ENCODE peak calls at places on chromosomes 4 and X, in nine cellular contexts. One of them, this sample, is unnamed.

GRCh38 chr4:168886361-168886760 is 123.7 kb downstream of the CBR4 start:
- DNase-seq in thyroid gland: no peak
- DNase-seq in CD8-positive, alpha-beta T cell: no peak
- DNase-seq in ovary: no peak
- DNase-seq in tibial artery: no peak
- DNase-seq in tibial nerve: no peak
- DNase-seq in testis: no peak
- DNase-seq in hepatocyte: no peak
- DNase-seq in psoas muscle: no peak
- DNase-seq in this sample: no peak

GRCh38 chrX:95346854-95347253 is 1337.8 kb upstream of the DIAPH2 start:
- DNase-seq in thyroid gland: no peak
- DNase-seq in CD8-positive, alpha-beta T cell: no peak
- DNase-seq in ovary: no peak
- DNase-seq in tibial artery: no peak
- DNase-seq in tibial nerve: no peak
- DNase-seq in testis: no peak
- DNase-seq in hepatocyte: no peak
- DNase-seq in psoas muscle: no peak
- DNase-seq in this sample: no peak

GRCh38 chrX:1778817-1779216 is 164.0 kb downstream of the ASMT start:
- DNase-seq in thyroid gland: no peak
- DNase-seq in CD8-positive, alpha-beta T cell: no peak
- DNase-seq in ovary: no peak
- DNase-seq in tibial artery: no peak
- DNase-seq in tibial nerve: no peak
- DNase-seq in testis: no peak
- DNase-seq in hepatocyte: no peak
- DNase-seq in psoas muscle: no peak
- DNase-seq in this sample: no peak

GRCh38 chrX:69361286-69361926 is 142.7 kb upstream of the NALF2 start:
- DNase-seq in thyroid gland: no peak
- DNase-seq in CD8-positive, alpha-beta T cell: no peak
- DNase-seq in ovary: peak; percentile 12
- DNase-seq in tibial artery: peak; percentile 20
- DNase-seq in tibial nerve: no peak
- DNase-seq in testis: no peak
- DNase-seq in hepatocyte: peak; percentile 32
- DNase-seq in psoas muscle: no peak
- DNase-seq in this sample: no peak

GRCh38 chr4:78764498-78764961 is 11.6 kb upstream of the BMP2K start:
- DNase-seq in thyroid gland: no peak
- DNase-seq in CD8-positive, alpha-beta T cell: no peak
- DNase-seq in ovary: no peak
- DNase-seq in tibial artery: no peak
- DNase-seq in tibial nerve: no peak
- DNase-seq in testis: no peak
- DNase-seq in hepatocyte: no peak
- DNase-seq in psoas muscle: no peak
- DNase-seq in this sample: no peak

GRCh38 chr4:110211007-110211769 is 12.8 kb upstream of the ELOVL6 start:
- DNase-seq in thyroid gland: peak; percentile 29
- DNase-seq in CD8-positive, alpha-beta T cell: peak; percentile 7
- DNase-seq in ovary: no peak
- DNase-seq in tibial artery: no peak
- DNase-seq in tibial nerve: no peak
- DNase-seq in testis: peak; percentile 22
- DNase-seq in hepatocyte: peak; percentile 48
- DNase-seq in psoas muscle: no peak
- DNase-seq in this sample: no peak

GRCh38 chrX:56757327-56757726 is 28.3 kb downstream of the NBDY start:
- DNase-seq in thyroid gland: no peak
- DNase-seq in CD8-positive, alpha-beta T cell: no peak
- DNase-seq in ovary: no peak
- DNase-seq in tibial artery: no peak
- DNase-seq in tibial nerve: no peak
- DNase-seq in testis: no peak
- DNase-seq in hepatocyte: no peak
- DNase-seq in psoas muscle: no peak
- DNase-seq in this sample: no peak

GRCh38 chr4:120682981-120683380 is 239.5 kb downstream of the PRDM5 start:
- DNase-seq in thyroid gland: no peak
- DNase-seq in CD8-positive, alpha-beta T cell: no peak
- DNase-seq in ovary: no peak
- DNase-seq in tibial artery: no peak
- DNase-seq in tibial nerve: no peak
- DNase-seq in testis: no peak
- DNase-seq in hepatocyte: no peak
- DNase-seq in psoas muscle: no peak
- DNase-seq in this sample: no peak

GRCh38 chrX:44244008-44244407 is 99.5 kb downstream of the EFHC2 start:
- DNase-seq in thyroid gland: no peak
- DNase-seq in CD8-positive, alpha-beta T cell: no peak
- DNase-seq in ovary: no peak
- DNase-seq in tibial artery: no peak
- DNase-seq in tibial nerve: no peak
- DNase-seq in testis: no peak
- DNase-seq in hepatocyte: peak; percentile 30
- DNase-seq in psoas muscle: no peak
- DNase-seq in this sample: no peak

GRCh38 chr4:154911608-154912098 is 130.6 kb downstream of the RBM46 start:
- DNase-seq in thyroid gland: no peak
- DNase-seq in CD8-positive, alpha-beta T cell: no peak
- DNase-seq in ovary: no peak
- DNase-seq in tibial artery: no peak
- DNase-seq in tibial nerve: no peak
- DNase-seq in testis: no peak
- DNase-seq in hepatocyte: no peak
- DNase-seq in psoas muscle: no peak
- DNase-seq in this sample: no peak

GRCh38 chrX:112761239-112762207 is 79.1 kb downstream of the AMOT start:
- DNase-seq in thyroid gland: no peak
- DNase-seq in CD8-positive, alpha-beta T cell: no peak
- DNase-seq in ovary: no peak
- DNase-seq in tibial artery: no peak
- DNase-seq in tibial nerve: no peak
- DNase-seq in testis: no peak
- DNase-seq in hepatocyte: no peak
- DNase-seq in psoas muscle: no peak
- DNase-seq in this sample: no peak

GRCh38 chr4:91116861-91117260 is 989.7 kb downstream of the CCSER1 start:
- DNase-seq in thyroid gland: no peak
- DNase-seq in CD8-positive, alpha-beta T cell: no peak
- DNase-seq in ovary: no peak
- DNase-seq in tibial artery: no peak
- DNase-seq in tibial nerve: no peak
- DNase-seq in testis: no peak
- DNase-seq in hepatocyte: peak; percentile 8
- DNase-seq in psoas muscle: no peak
- DNase-seq in this sample: no peak

GRCh38 chrX:118272237-118272636 is 73.7 kb upstream of the WDR44 start:
- DNase-seq in thyroid gland: no peak
- DNase-seq in CD8-positive, alpha-beta T cell: no peak
- DNase-seq in ovary: no peak
- DNase-seq in tibial artery: no peak
- DNase-seq in tibial nerve: no peak
- DNase-seq in testis: no peak
- DNase-seq in hepatocyte: no peak
- DNase-seq in psoas muscle: no peak
- DNase-seq in this sample: no peak

GRCh38 chrX:111086521-111087127 is 9.4 kb upstream of the PAK3 start:
- DNase-seq in thyroid gland: no peak
- DNase-seq in CD8-positive, alpha-beta T cell: no peak
- DNase-seq in ovary: no peak
- DNase-seq in tibial artery: no peak
- DNase-seq in tibial nerve: no peak
- DNase-seq in testis: no peak
- DNase-seq in hepatocyte: no peak
- DNase-seq in psoas muscle: no peak
- DNase-seq in this sample: peak; percentile 65

GRCh38 chrX:111088628-111089027 is 7.4 kb upstream of the PAK3 start:
- DNase-seq in thyroid gland: no peak
- DNase-seq in CD8-positive, alpha-beta T cell: no peak
- DNase-seq in ovary: no peak
- DNase-seq in tibial artery: no peak
- DNase-seq in tibial nerve: no peak
- DNase-seq in testis: no peak
- DNase-seq in hepatocyte: no peak
- DNase-seq in psoas muscle: no peak
- DNase-seq in this sample: no peak

GRCh38 chrX:111083101-111083500 is 12.9 kb upstream of the PAK3 start:
- DNase-seq in thyroid gland: no peak
- DNase-seq in CD8-positive, alpha-beta T cell: no peak
- DNase-seq in ovary: no peak
- DNase-seq in tibial artery: no peak
- DNase-seq in tibial nerve: no peak
- DNase-seq in testis: no peak
- DNase-seq in hepatocyte: no peak
- DNase-seq in psoas muscle: no peak
- DNase-seq in this sample: no peak
- H3K4me1 ChIP-seq in thyroid gland: no peaks in the 10 kb centered on the region
- H3K4me1 ChIP-seq in CD8-positive, alpha-beta T cell: no peaks in the 10 kb centered on the region
- H3K4me1 ChIP-seq in ovary: no peaks in the 10 kb centered on the region
- H3K4me1 ChIP-seq in tibial artery: no peaks in the 10 kb centered on the region
- H3K4me1 ChIP-seq in tibial nerve: no peaks in the 10 kb centered on the region
- H3K4me1 ChIP-seq in testis: no peaks in the 10 kb centered on the region
- H3K4me1 ChIP-seq in hepatocyte: no peaks in the 10 kb centered on the region
- H3K4me1 ChIP-seq in psoas muscle: no peaks in the 10 kb centered on the region
- H3K4me1 ChIP-seq in this sample: no peaks in the 10 kb centered on the region

DNA sequence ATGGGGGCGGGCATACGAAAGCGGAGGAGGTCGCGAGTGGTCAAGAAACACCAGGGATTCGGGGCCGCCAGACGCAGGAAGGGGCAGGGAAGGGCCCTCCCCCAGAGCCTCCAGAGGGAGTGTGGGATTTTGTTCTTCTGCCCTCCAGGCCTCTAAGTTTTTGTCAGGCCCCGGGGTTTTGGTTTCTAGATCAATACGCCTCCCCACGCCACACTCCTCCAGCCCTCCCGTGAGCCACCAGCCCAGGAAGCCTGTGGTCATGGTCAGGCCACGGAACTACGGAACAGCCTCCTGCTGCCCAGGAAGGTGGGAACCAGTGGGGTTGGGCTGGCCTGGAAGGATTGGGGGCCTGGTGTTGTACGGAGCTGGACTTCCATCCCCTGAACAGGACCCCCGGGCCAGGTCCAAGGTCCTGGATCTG is 38.4 kb downstream of the CPLX1 start:
- DNase-seq in thyroid gland: no peak
- DNase-seq in CD8-positive, alpha-beta T cell: no peak
- DNase-seq in ovary: no peak
- DNase-seq in tibial artery: no peak
- DNase-seq in tibial nerve: peak; percentile 12
- DNase-seq in testis: no peak
- DNase-seq in hepatocyte: no peak
- DNase-seq in psoas muscle: no peak
- DNase-seq in this sample: peak; percentile 47
- H3K27me3 ChIP-seq in thyroid gland: peaks cover 17% of the 10 kb centered on the region
- H3K27me3 ChIP-seq in CD8-positive, alpha-beta T cell: no peaks in the 10 kb centered on the region
- H3K27me3 ChIP-seq in ovary: no peaks in the 10 kb centered on the region
- H3K27me3 ChIP-seq in tibial artery: peaks cover 5% of the 10 kb centered on the region
- H3K27me3 ChIP-seq in tibial nerve: no peaks in the 10 kb centered on the region
- H3K27me3 ChIP-seq in testis: no peaks in the 10 kb centered on the region
- H3K27me3 ChIP-seq in hepatocyte: peaks cover 29% of the 10 kb centered on the region
- H3K27me3 ChIP-seq in psoas muscle: no peaks in the 10 kb centered on the region
- H3K27me3 ChIP-seq in this sample: peaks cover 53% of the 10 kb centered on the region

DNA sequence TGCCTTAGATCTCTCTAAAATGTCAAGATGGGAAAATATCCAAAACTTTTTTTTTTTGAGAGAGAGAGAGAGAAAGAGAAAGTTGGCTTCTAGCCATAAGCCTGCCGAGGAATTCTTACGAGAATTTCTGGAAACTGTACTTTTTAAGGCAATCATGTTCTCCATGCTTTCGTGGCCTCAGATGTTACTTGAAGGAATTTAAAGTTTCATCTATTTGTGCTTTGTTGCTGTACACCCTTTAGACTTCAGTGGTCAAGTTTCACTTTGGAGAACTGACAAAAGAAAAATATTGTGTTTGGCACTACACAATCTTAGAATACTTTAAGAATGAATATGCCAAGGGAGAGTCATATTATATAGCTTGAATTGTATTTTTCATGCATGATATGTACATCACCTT is 53.9 kb downstream of the FAT4 start:
- DNase-seq in thyroid gland: no peak
- DNase-seq in CD8-positive, alpha-beta T cell: no peak
- DNase-seq in ovary: no peak
- DNase-seq in tibial artery: no peak
- DNase-seq in tibial nerve: no peak
- DNase-seq in testis: no peak
- DNase-seq in hepatocyte: peak; percentile 23
- DNase-seq in psoas muscle: no peak
- DNase-seq in this sample: no peak
- TF ChIP-seq CTCF in thyroid gland: no peak
- TF ChIP-seq CTCF in CD8-positive, alpha-beta T cell: no peak
- TF ChIP-seq CTCF in ovary: no peak
- TF ChIP-seq CTCF in tibial artery: no peak
- TF ChIP-seq CTCF in tibial nerve: no peak
- TF ChIP-seq CTCF in testis: no peak
- TF ChIP-seq CTCF in hepatocyte: no peak
- TF ChIP-seq CTCF in psoas muscle: no peak
- TF ChIP-seq CTCF in this sample: no peak

GRCh38 chr4:3413217-3413671 is 28.5 kb upstream of the HGFAC start:
- DNase-seq in thyroid gland: no peak
- DNase-seq in CD8-positive, alpha-beta T cell: no peak
- DNase-seq in ovary: no peak
- DNase-seq in tibial artery: no peak
- DNase-seq in tibial nerve: peak; percentile 7
- DNase-seq in testis: no peak
- DNase-seq in hepatocyte: no peak
- DNase-seq in psoas muscle: peak; percentile 35
- DNase-seq in this sample: peak; percentile 40
- H3K4me1 ChIP-seq in thyroid gland: no peaks in the 10 kb centered on the region
- H3K4me1 ChIP-seq in CD8-positive, alpha-beta T cell: no peaks in the 10 kb centered on the region
- H3K4me1 ChIP-seq in ovary: peaks cover 10% of the 10 kb centered on the region
- H3K4me1 ChIP-seq in tibial artery: no peaks in the 10 kb centered on the region
- H3K4me1 ChIP-seq in tibial nerve: peaks cover 36% of the 10 kb centered on the region
- H3K4me1 ChIP-seq in testis: peaks cover 10% of the 10 kb centered on the region
- H3K4me1 ChIP-seq in hepatocyte: no peaks in the 10 kb centered on the region
- H3K4me1 ChIP-seq in psoas muscle: no peaks in the 10 kb centered on the region
- H3K4me1 ChIP-seq in this sample: peaks cover 9% of the 10 kb centered on the region

GRCh38 chr4:8740666-8741395 is 130.8 kb downstream of the HMX1 start:
- DNase-seq in thyroid gland: no peak
- DNase-seq in CD8-positive, alpha-beta T cell: no peak
- DNase-seq in ovary: no peak
- DNase-seq in tibial artery: no peak
- DNase-seq in tibial nerve: no peak
- DNase-seq in testis: no peak
- DNase-seq in hepatocyte: no peak
- DNase-seq in psoas muscle: no peak
- DNase-seq in this sample: peak; percentile 36
- H3K27me3 ChIP-seq in thyroid gland: no peaks in the 10 kb centered on the region
- H3K27me3 ChIP-seq in CD8-positive, alpha-beta T cell: no peaks in the 10 kb centered on the region
- H3K27me3 ChIP-seq in ovary: no peaks in the 10 kb centered on the region
- H3K27me3 ChIP-seq in tibial artery: no peaks in the 10 kb centered on the region
- H3K27me3 ChIP-seq in tibial nerve: no peaks in the 10 kb centered on the region
- H3K27me3 ChIP-seq in testis: no peaks in the 10 kb centered on the region
- H3K27me3 ChIP-seq in hepatocyte: no peaks in the 10 kb centered on the region
- H3K27me3 ChIP-seq in psoas muscle: no peaks in the 10 kb centered on the region
- H3K27me3 ChIP-seq in this sample: no peaks in the 10 kb centered on the region